ENCODE peak calls at places on chromosome 19, in five cellular contexts. One of them, this sample, is unnamed.

GRCh38 chr19:38831142-38831605 is 420 bp downstream of the ECH1 start:
- DNase-seq in Calu3: peak
- DNase-seq in retina: no peak
- DNase-seq in mucosa of gallbladder: peak
- DNase-seq in cardiac muscle cell: peak
- DNase-seq in this sample: no peak

GRCh38 chr19:52991484-52991883 is 22.2 kb upstream of the ERVV-1 start:
- DNase-seq in cardiac muscle cell: no peak
- DNase-seq in mucosa of gallbladder: no peak
- DNase-seq in retina: no peak
- DNase-seq in Calu3: no peak
- DNase-seq in this sample: no peak

GRCh38 chr19:10565028-10565566 is 713 bp downstream of the KRI1 start:
- DNase-seq in mucosa of gallbladder: no peak
- DNase-seq in Calu3: peak
- DNase-seq in retina: peak
- DNase-seq in cardiac muscle cell: peak
- DNase-seq in this sample: no peak

GRCh38 chr19:4064073-4064550 is 2.6 kb downstream of the ZBTB7A start:
- DNase-seq in mucosa of gallbladder: no peak
- DNase-seq in Calu3: no peak
- DNase-seq in retina: peak
- DNase-seq in cardiac muscle cell: peak
- DNase-seq in this sample: no peak

GRCh38 chr19:15280915-15281683 is 48.9 kb upstream of the EPHX3 start:
- DNase-seq in mucosa of gallbladder: peak
- DNase-seq in Calu3: peak
- DNase-seq in cardiac muscle cell: no peak
- DNase-seq in retina: peak
- DNase-seq in this sample: peak

GRCh38 chr19:4487572-4487971 is 15.5 kb downstream of the HDGFL2 start:
- DNase-seq in mucosa of gallbladder: no peak
- DNase-seq in cardiac muscle cell: no peak
- DNase-seq in Calu3: no peak
- DNase-seq in retina: no peak
- DNase-seq in this sample: no peak

GRCh38 chr19:28009696-28010095 is 1203.3 kb downstream of the UQCRFS1 start:
- DNase-seq in cardiac muscle cell: no peak
- DNase-seq in mucosa of gallbladder: no peak
- DNase-seq in Calu3: no peak
- DNase-seq in retina: no peak
- DNase-seq in this sample: no peak

GRCh38 chr19:14375055-14375581 is 6.1 kb upstream of the ADGRE5 start:
- DNase-seq in cardiac muscle cell: no peak
- DNase-seq in retina: no peak
- DNase-seq in mucosa of gallbladder: peak
- DNase-seq in Calu3: no peak
- DNase-seq in this sample: peak

GRCh38 chr19:2578391-2578826 is 102.5 kb downstream of the GADD45B start:
- DNase-seq in cardiac muscle cell: no peak
- DNase-seq in retina: no peak
- DNase-seq in mucosa of gallbladder: peak
- DNase-seq in Calu3: peak
- DNase-seq in this sample: no peak

GRCh38 chr19:50633973-50634372 is 5.7 kb downstream of the SYT3 start:
- DNase-seq in Calu3: no peak
- DNase-seq in cardiac muscle cell: no peak
- DNase-seq in retina: no peak
- DNase-seq in mucosa of gallbladder: no peak
- DNase-seq in this sample: no peak

GRCh38 chr19:765179-765738 is 14.3 kb downstream of the MISP start:
- DNase-seq in Calu3: no peak
- DNase-seq in retina: no peak
- DNase-seq in cardiac muscle cell: no peak
- DNase-seq in mucosa of gallbladder: no peak
- DNase-seq in this sample: no peak

GRCh38 chr19:34131100-34131499 is 41.2 kb upstream of the LSM14A start:
- DNase-seq in cardiac muscle cell: no peak
- DNase-seq in Calu3: no peak
- DNase-seq in mucosa of gallbladder: no peak
- DNase-seq in retina: no peak
- DNase-seq in this sample: no peak

GRCh38 chr19:19554074-19555023 is 16.3 kb downstream of the CILP2 start:
- DNase-seq in cardiac muscle cell: peak
- DNase-seq in Calu3: peak
- DNase-seq in mucosa of gallbladder: no peak
- DNase-seq in retina: peak
- DNase-seq in this sample: no peak

GRCh38 chr19:35357867-35358573 is at the start of gene FFAR3:
- DNase-seq in Calu3: peak
- DNase-seq in mucosa of gallbladder: peak
- DNase-seq in retina: no peak
- DNase-seq in cardiac muscle cell: no peak
- DNase-seq in this sample: no peak

GRCh38 chr19:4014541-4015491 is 7.3 kb downstream of the PIAS4 start:
- DNase-seq in mucosa of gallbladder: no peak
- DNase-seq in retina: peak
- DNase-seq in Calu3: no peak
- DNase-seq in cardiac muscle cell: no peak
- DNase-seq in this sample: no peak

GRCh38 chr19:12314553-12314952 is 18.9 kb downstream of the ZNF563 start:
- DNase-seq in mucosa of gallbladder: peak
- DNase-seq in retina: no peak
- DNase-seq in Calu3: no peak
- DNase-seq in cardiac muscle cell: no peak
- DNase-seq in this sample: no peak

GRCh38 chr19:48355555-48355954 is 8.2 kb downstream of the TMEM143 start:
- DNase-seq in retina: no peak
- DNase-seq in Calu3: no peak
- DNase-seq in mucosa of gallbladder: no peak
- DNase-seq in cardiac muscle cell: no peak
- DNase-seq in this sample: no peak

GRCh38 chr19:37007587-37008220 is 70.5 kb upstream of the ZNF420 start:
- DNase-seq in mucosa of gallbladder: peak
- DNase-seq in Calu3: no peak
- DNase-seq in retina: peak
- DNase-seq in cardiac muscle cell: no peak
- DNase-seq in this sample: no peak

GRCh38 chr19:51690359-51691121 is 2.6 kb upstream of the SPACA6 start:
- DNase-seq in Calu3: peak
- DNase-seq in retina: peak
- DNase-seq in cardiac muscle cell: peak
- DNase-seq in mucosa of gallbladder: peak
- DNase-seq in this sample: peak

GRCh38 chr19:947090-947706 is 21.4 kb downstream of the ARID3A start:
- DNase-seq in cardiac muscle cell: no peak
- DNase-seq in Calu3: no peak
- DNase-seq in retina: no peak
- DNase-seq in mucosa of gallbladder: no peak
- DNase-seq in this sample: no peak

GRCh38 chr19:15468675-15469512 is 4.5 kb upstream of the RASAL3 start:
- DNase-seq in cardiac muscle cell: no peak
- DNase-seq in mucosa of gallbladder: no peak
- DNase-seq in Calu3: no peak
- DNase-seq in retina: no peak
- DNase-seq in this sample: no peak

GRCh38 chr19:17757125-17757524 is 5.8 kb downstream of the FCHO1 start:
- DNase-seq in retina: no peak
- DNase-seq in cardiac muscle cell: no peak
- DNase-seq in Calu3: peak
- DNase-seq in mucosa of gallbladder: peak
- DNase-seq in this sample: peak

GRCh38 chr19:2332341-2333026 is 4.0 kb downstream of the SPPL2B start:
- DNase-seq in cardiac muscle cell: no peak
- DNase-seq in mucosa of gallbladder: no peak
- DNase-seq in Calu3: no peak
- DNase-seq in retina: peak
- DNase-seq in this sample: no peak

GRCh38 chr19:19488041-19488874 is 27.1 kb downstream of the TSSK6 start:
- DNase-seq in mucosa of gallbladder: peak
- DNase-seq in Calu3: peak
- DNase-seq in retina: peak
- DNase-seq in cardiac muscle cell: peak
- DNase-seq in this sample: no peak

GRCh38 chr19:31126236-31126635 is 223.0 kb downstream of the TSHZ3 start:
- DNase-seq in retina: no peak
- DNase-seq in cardiac muscle cell: no peak
- DNase-seq in Calu3: no peak
- DNase-seq in mucosa of gallbladder: no peak
- DNase-seq in this sample: no peak

GRCh38 chr19:19732579-19733501 is at the start of gene ZNF14:
- DNase-seq in retina: peak
- DNase-seq in cardiac muscle cell: peak
- DNase-seq in mucosa of gallbladder: peak
- DNase-seq in Calu3: peak
- DNase-seq in this sample: peak

GRCh38 chr19:18357442-18358264 is 17.3 kb downstream of the PGPEP1 start:
- DNase-seq in mucosa of gallbladder: no peak
- DNase-seq in retina: no peak
- DNase-seq in Calu3: no peak
- DNase-seq in cardiac muscle cell: no peak
- DNase-seq in this sample: no peak

GRCh38 chr19:29400917-29401711 is 124.7 kb upstream of the VSTM2B start:
- DNase-seq in Calu3: no peak
- DNase-seq in mucosa of gallbladder: no peak
- DNase-seq in cardiac muscle cell: no peak
- DNase-seq in retina: no peak
- DNase-seq in this sample: no peak

GRCh38 chr19:29277107-29277506 is 64.2 kb upstream of the UQCRFS1 start:
- DNase-seq in Calu3: peak
- DNase-seq in retina: no peak
- DNase-seq in mucosa of gallbladder: no peak
- DNase-seq in cardiac muscle cell: peak
- DNase-seq in this sample: no peak

GRCh38 chr19:29867984-29868383 is 56.2 kb downstream of the CCNE1 start:
- DNase-seq in mucosa of gallbladder: no peak
- DNase-seq in Calu3: no peak
- DNase-seq in cardiac muscle cell: no peak
- DNase-seq in retina: no peak
- DNase-seq in this sample: no peak

This sample was measured in amygdala.